ENCODE peak calls at places on chromosomes 12 and 14, in six cellular contexts. D is endodermal cell; Y is CD8-positive, alpha-beta T cell; V is AG04450; G is psoas muscle; I is WERI-Rb-1. M is an unnamed sample.

GRCh38 chr12:62205348-62205747 is 54.9 kb upstream of the USP15 start:
- DNase-seq in G (no peak), V (no peak), D (peak; percentile 59), I (no peak), Y (no peak), M (no peak)

GRCh38 chr14:76995279-76996035 is 33.1 kb downstream of the IRF2BPL start:
- DNase-seq in I (no peak), G (no peak), D (peak; percentile 71), Y (no peak), V (no peak), M (no peak)

GRCh38 chr12:2884810-2885209 is 5.9 kb upstream of the TULP3 start:
- DNase-seq in V (no peak), I (no peak), D (no peak), Y (no peak), G (no peak), M (no peak)

GRCh38 chr12:94689002-94689645 is 38.8 kb upstream of the TMCC3 start:
- DNase-seq in I (no peak), V (no peak), G (no peak), D (no peak), Y (no peak), M (no peak)

GRCh38 chr12:122951406-122951805 is 14.9 kb downstream of the ABCB9 start:
- DNase-seq in V (no peak), D (no peak), I (no peak), Y (no peak), G (no peak), M (peak; percentile 57)

GRCh38 chr14:35140718-35141581 is 18.6 kb downstream of the PRORP start:
- DNase-seq in G (no peak), I (no peak), Y (no peak), D (no peak), V (no peak), M (peak; percentile 38)

GRCh38 chr12:90839340-90839739 is 115.6 kb downstream of the CCER1 start:
- DNase-seq in I (no peak), V (no peak), D (no peak), G (no peak), Y (no peak), M (no peak)

GRCh38 chr12:42128327-42128726 is 16.3 kb downstream of the GXYLT1 start:
- DNase-seq in Y (no peak), D (peak; percentile 46), G (no peak), I (no peak), V (no peak), M (no peak)

GRCh38 chr14:93906341-93907329 is 20.5 kb upstream of the FAM181A start:
- DNase-seq in Y (peak; percentile 24), V (no peak), G (no peak), D (peak; percentile 93), I (peak; percentile 79), M (peak; percentile 83)

GRCh38 chr12:24947541-24948451 is 1.1 kb downstream of the BCAT1 start:
- DNase-seq in G (no peak), Y (no peak), D (no peak), V (no peak), I (no peak), M (no peak)
- H3K27ac ChIP-seq in G (no peak overlapping the region), Y (no peak overlapping the region), D (peak overlapping the region; percentile 80), V (peak overlapping the region; percentile 92), I (no peak overlapping the region), M (no peak overlapping the region)

GRCh38 chr14:90509403-90509802 is 112.6 kb downstream of the CALM1 start:
- DNase-seq in Y (no peak), D (no peak), G (no peak), V (no peak), I (no peak), M (peak; percentile 18)
- TF ChIP-seq CTCF in Y (no peak), D (peak; percentile 52), G (no peak), V (no peak), I (peak; percentile 15), M (no peak)

DNA sequence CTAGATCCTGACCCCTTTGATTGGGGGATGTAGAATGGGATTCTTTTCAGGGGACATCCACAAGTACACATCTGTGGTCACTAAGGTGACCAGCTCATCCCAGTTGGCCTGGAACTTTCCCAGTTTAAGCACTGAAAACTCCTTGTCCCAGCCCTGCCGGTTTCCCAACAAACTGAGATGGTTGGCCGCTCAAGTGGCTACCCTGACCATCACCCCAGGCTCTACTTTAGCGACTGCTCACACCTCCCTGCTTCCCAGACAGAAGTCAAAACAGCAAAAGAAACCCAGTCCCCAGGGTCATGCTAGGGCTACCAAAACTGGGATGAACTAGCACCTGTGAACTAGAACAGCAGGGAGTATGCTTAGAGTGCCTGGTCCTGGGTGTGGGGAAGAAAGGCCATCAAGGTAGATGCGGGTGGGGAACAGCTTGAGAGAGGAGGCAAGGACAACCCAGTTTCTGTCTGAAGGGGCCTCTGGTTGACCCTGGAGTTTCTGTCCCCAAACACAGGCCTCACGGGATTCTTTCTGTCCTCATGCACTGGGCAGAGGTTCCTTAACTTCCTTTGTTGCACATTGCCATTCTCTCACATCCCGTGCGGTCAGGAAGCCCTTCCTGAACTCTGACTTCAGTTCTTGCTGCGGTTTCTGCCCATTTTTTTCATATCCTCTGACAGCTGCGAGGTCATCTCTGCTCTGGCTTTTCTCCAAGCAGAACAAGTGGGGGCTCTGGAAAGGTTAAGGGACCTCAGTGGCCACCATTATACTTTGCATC is 1.6 kb downstream of the LTB4R start:
- DNase-seq in D (no peak), I (no peak), G (peak; percentile 53), Y (no peak), V (no peak), M (no peak)
- H3K27ac ChIP-seq in D (no peak overlapping the region), I (no peak overlapping the region), G (peak overlapping the region; percentile 63), Y (no peak overlapping the region), V (no peak overlapping the region), M (peak overlapping the region; percentile 98)

GRCh38 chr14:22225526-22226133 is 363.4 kb downstream of the DAD1 start:
- DNase-seq in G (no peak), D (no peak), Y (no peak), V (peak; percentile 29), I (no peak), M (peak; percentile 16)

GRCh38 chr14:22218729-22219128 is 370.3 kb downstream of the DAD1 start:
- DNase-seq in Y (no peak), D (no peak), V (no peak), I (no peak), G (no peak), M (no peak)

GRCh38 chr14:22220427-22220826 is 368.6 kb downstream of the DAD1 start:
- DNase-seq in I (no peak), Y (no peak), G (no peak), V (peak; percentile 20), D (no peak), M (peak; percentile 17)

GRCh38 chr14:22226381-22226780 is 362.6 kb downstream of the DAD1 start:
- DNase-seq in Y (no peak), G (no peak), I (no peak), D (peak; percentile 55), V (no peak), M (peak; percentile 30)

GRCh38 chr14:22221508-22221907 is 367.5 kb downstream of the DAD1 start:
- DNase-seq in G (no peak), D (no peak), I (no peak), V (no peak), Y (no peak), M (peak; percentile 41)
- TF ChIP-seq CTCF in G (no peak), D (peak; percentile 69), I (peak; percentile 13), V (peak; percentile 59), Y (no peak), M (peak; percentile 18)

GRCh38 chr12:51012570-51013236 is 13.5 kb downstream of the SLC11A2 start:
- DNase-seq in D (no peak), V (no peak), Y (no peak), I (no peak), G (no peak), M (no peak)
- H3K27ac ChIP-seq in D (no peak overlapping the region), V (no peak overlapping the region), Y (no peak overlapping the region), I (no peak overlapping the region), G (peak overlapping the region; percentile 81), M (no peak overlapping the region)

DNA sequence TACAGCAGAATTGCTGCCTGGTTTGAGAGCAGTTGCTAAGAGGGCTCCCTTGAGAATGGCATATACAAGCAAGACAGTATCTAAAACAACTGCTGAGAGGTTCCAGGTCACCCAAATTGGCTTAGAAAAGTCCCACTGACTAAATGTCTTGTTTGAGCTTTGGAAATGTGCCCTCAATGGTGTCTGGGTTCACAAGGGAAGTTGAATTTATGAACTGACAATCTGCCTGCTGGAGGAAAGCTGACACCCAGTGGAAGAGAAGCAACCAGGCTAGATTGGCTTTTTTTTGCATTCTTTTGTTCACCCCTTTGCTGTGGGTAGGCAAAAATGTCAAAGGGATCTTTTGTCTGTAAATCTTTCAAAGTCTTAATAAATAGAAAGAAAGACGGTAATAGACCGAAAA is 44.6 kb upstream of the NPFF start:
- DNase-seq in Y (no peak), D (no peak), V (no peak), I (no peak), G (no peak), M (no peak)
- TF ChIP-seq CTCF in Y (no peak), D (no peak), V (no peak), I (no peak), G (no peak), M (no peak)

M was measured in RWPE1.